ENCODE peak calls at places on chromosome 13, in seven cellular contexts. M is dorsolateral prefrontal cortex, J is foreskin fibroblast, F is SK-N-SH, Z is Caco-2, H is thoracic aorta, E is cardiac fibroblast. D is an unnamed sample.

GRCh38 chr13:27273658-27274425 is 3.2 kb downstream of the RASL11A start:
- DNase-seq in M (no peak), J (peak), F (no peak), Z (no peak), H (peak), E (peak), D (no peak)

GRCh38 chr13:59542303-59542702 is 621.4 kb downstream of the DIAPH3 start:
- DNase-seq in M (no peak), J (no peak), F (no peak), Z (no peak), H (no peak), E (no peak), D (no peak)

GRCh38 chr13:75963318-75963717 is 327.2 kb downstream of the LMO7 start:
- DNase-seq in M (no peak), J (no peak), F (no peak), Z (no peak), H (no peak), E (peak), D (no peak)

GRCh38 chr13:112079696-112080095 is 12.7 kb downstream of the SOX1 start:
- DNase-seq in M (no peak), J (no peak), F (no peak), Z (no peak), H (no peak), E (peak), D (no peak)

GRCh38 chr13:75250526-75251183 is 231.3 kb downstream of the TBC1D4 start:
- DNase-seq in M (no peak), J (peak), F (no peak), Z (no peak), H (no peak), E (peak), D (no peak)

GRCh38 chr13:24225930-24226329 is 65.4 kb downstream of the SPATA13 start:
- DNase-seq in M (no peak), J (no peak), F (no peak), Z (no peak), H (no peak), E (no peak), D (no peak)

GRCh38 chr13:110338441-110339101 is 31.5 kb downstream of the COL4A2 start:
- DNase-seq in M (no peak), J (peak), F (no peak), Z (no peak), H (no peak), E (peak), D (no peak)

GRCh38 chr13:105763851-105764250 is 771.6 kb downstream of the EFNB2 start:
- DNase-seq in M (no peak), J (no peak), F (no peak), Z (no peak), H (no peak), E (no peak), D (peak)

GRCh38 chr13:75514080-75515040 is 23.3 kb downstream of the COMMD6 start:
- DNase-seq in M (no peak), J (no peak), F (no peak), Z (no peak), H (no peak), E (peak), D (no peak)

GRCh38 chr13:36101157-36101556 is 30.0 kb downstream of the DCLK1 start:
- DNase-seq in M (no peak), J (no peak), F (peak), Z (no peak), H (no peak), E (no peak), D (no peak)

GRCh38 chr13:27354379-27354778 is 70.0 kb upstream of the GTF3A start:
- DNase-seq in M (no peak), J (peak), F (no peak), Z (no peak), H (no peak), E (peak), D (no peak)

GRCh38 chr13:111216166-111216960 is 101.3 kb downstream of the ARHGEF7 start:
- DNase-seq in M (peak), J (no peak), F (peak), Z (peak), H (no peak), E (no peak), D (no peak)

GRCh38 chr13:43464578-43465264 is 322.1 kb downstream of the ENOX1 start:
- DNase-seq in M (no peak), J (no peak), F (no peak), Z (no peak), H (no peak), E (no peak), D (no peak)

GRCh38 chr13:27549406-27549981 is 70.8 kb downstream of the LNX2 start:
- DNase-seq in M (no peak), J (no peak), F (no peak), Z (no peak), H (no peak), E (no peak), D (no peak)

GRCh38 chr13:112760440-112760839 is 70.6 kb downstream of the ATP11A start:
- DNase-seq in M (no peak), J (peak), F (no peak), Z (no peak), H (no peak), E (peak), D (no peak)

GRCh38 chr13:92657565-92657964 is 569.0 kb upstream of the GPC6 start:
- DNase-seq in M (no peak), J (no peak), F (no peak), Z (no peak), H (no peak), E (peak), D (no peak)

GRCh38 chr13:29266261-29266660 is 329.2 kb downstream of the SLC7A1 start:
- DNase-seq in M (no peak), J (no peak), F (no peak), Z (no peak), H (no peak), E (no peak), D (no peak)

GRCh38 chr13:37413161-37413560 is 185.4 kb downstream of the POSTN start:
- DNase-seq in M (no peak), J (no peak), F (no peak), Z (no peak), H (no peak), E (no peak), D (no peak)

GRCh38 chr13:26872444-26873173 is 112.0 kb upstream of the GPR12 start:
- DNase-seq in M (peak), J (peak), F (peak), Z (peak), H (no peak), E (peak), D (no peak)

GRCh38 chr13:111911754-111912452 is 155.0 kb upstream of the SOX1 start:
- DNase-seq in M (no peak), J (no peak), F (no peak), Z (no peak), H (no peak), E (no peak), D (no peak)

GRCh38 chr13:101307181-101307701 is 109.1 kb downstream of the NALCN start:
- DNase-seq in M (no peak), J (peak), F (no peak), Z (no peak), H (no peak), E (peak), D (no peak)

GRCh38 chr13:74883834-74884233 is 598.1 kb downstream of the TBC1D4 start:
- DNase-seq in M (no peak), J (no peak), F (no peak), Z (no peak), H (no peak), E (peak), D (no peak)

GRCh38 chr13:94413545-94413944 is 65.9 kb downstream of the DCT start:
- DNase-seq in M (no peak), J (no peak), F (no peak), Z (no peak), H (no peak), E (no peak), D (no peak)

GRCh38 chr13:101346942-101347728 is 69.2 kb downstream of the NALCN start:
- DNase-seq in M (no peak), J (peak), F (no peak), Z (no peak), H (no peak), E (peak), D (no peak)

GRCh38 chr13:91520952-91521351 is 122.5 kb downstream of the GPC5 start:
- DNase-seq in M (no peak), J (no peak), F (no peak), Z (no peak), H (no peak), E (no peak), D (no peak)

GRCh38 chr13:24233351-24233901 is 72.9 kb downstream of the SPATA13 start:
- DNase-seq in M (no peak), J (no peak), F (no peak), Z (no peak), H (no peak), E (peak), D (no peak)

GRCh38 chr13:95355491-95355890 is 54.2 kb upstream of the ABCC4 start:
- DNase-seq in M (no peak), J (peak), F (no peak), Z (no peak), H (no peak), E (peak), D (no peak)

GRCh38 chr13:34886476-34886875 is 55.6 kb upstream of the NBEA start:
- DNase-seq in M (no peak), J (no peak), F (no peak), Z (no peak), H (no peak), E (no peak), D (no peak)

GRCh38 chr13:50365683-50366391 is 350.6 kb downstream of the KCNRG start:
- DNase-seq in M (no peak), J (no peak), F (no peak), Z (no peak), H (no peak), E (no peak), D (peak)

GRCh38 chr13:109989686-109990085 is 203.3 kb upstream of the IRS2 start:
- DNase-seq in M (no peak), J (no peak), F (no peak), Z (no peak), H (no peak), E (peak), D (no peak)

GRCh38 chr13:18943273-18943672 is 238.4 kb downstream of the TUBA3C start:
- DNase-seq in M (no peak), J (no peak), F (no peak), Z (no peak), H (no peak), E (no peak), D (no peak)

GRCh38 chr13:110156186-110157065 is 150.5 kb downstream of the COL4A1 start:
- DNase-seq in M (no peak), J (no peak), F (no peak), Z (no peak), H (no peak), E (peak), D (no peak)

GRCh38 chr13:52159159-52159982 is at the start of gene NEK3:
- DNase-seq in M (peak), J (peak), F (peak), Z (peak), H (peak), E (peak), D (no peak)

GRCh38 chr13:65677906-65678305 is 1552.2 kb downstream of the PCDH9 start:
- DNase-seq in M (no peak), J (peak), F (no peak), Z (no peak), H (no peak), E (peak), D (no peak)

GRCh38 chr13:94433055-94433947 is 46.2 kb downstream of the DCT start:
- DNase-seq in M (no peak), J (no peak), F (no peak), Z (peak), H (no peak), E (peak), D (no peak)

GRCh38 chr13:25687622-25688225 is 315.9 kb downstream of the ATP8A2 start:
- DNase-seq in M (no peak), J (no peak), F (no peak), Z (no peak), H (no peak), E (peak), D (no peak)

GRCh38 chr13:79451500-79451962 is 29.4 kb upstream of the NDFIP2 start:
- DNase-seq in M (peak), J (peak), F (peak), Z (no peak), H (no peak), E (peak), D (peak)

GRCh38 chr13:98142427-98143156 is at the start of gene FARP1:
- DNase-seq in M (peak), J (peak), F (peak), Z (peak), H (no peak), E (peak), D (no peak)
- TF ChIP-seq CTCF in M (no peak), J (no peak), F (no peak), Z (no peak), H (no peak), E (no peak), D (no peak)

GRCh38 chr13:48411281-48412099 is 1.4 kb downstream of the LPAR6 start:
- DNase-seq in M (no peak), J (no peak), F (no peak), Z (no peak), H (no peak), E (no peak), D (no peak)
- H3K4me3 ChIP-seq in M (peak), J (peak), F (no peak), Z (no peak), H (peak), E (peak), D (peak)

DNA sequence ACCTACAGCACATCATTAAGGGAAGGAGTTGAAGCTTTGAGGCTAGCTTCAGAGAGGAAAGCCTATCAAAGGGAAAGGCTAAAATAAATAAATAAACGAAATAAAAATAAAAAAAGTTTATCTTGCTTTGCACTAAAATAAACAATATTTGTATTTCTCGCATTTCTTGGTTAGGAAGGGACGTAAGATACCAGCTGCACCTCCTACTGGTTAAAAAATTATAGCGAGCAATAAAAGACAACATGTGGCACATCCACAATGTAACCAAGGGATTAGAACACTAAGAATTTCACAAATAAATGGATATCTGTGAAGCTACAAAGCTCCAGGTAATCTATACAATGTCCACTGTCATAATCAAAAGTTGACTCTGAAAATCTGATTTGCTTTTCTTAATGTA is 194.5 kb downstream of the DACH1 start:
- DNase-seq in M (no peak), J (no peak), F (peak), Z (no peak), H (no peak), E (peak), D (no peak)
- TF ChIP-seq CTCF in M (no peak), J (no peak), F (peak), Z (peak), H (no peak), E (peak), D (peak)

DNA sequence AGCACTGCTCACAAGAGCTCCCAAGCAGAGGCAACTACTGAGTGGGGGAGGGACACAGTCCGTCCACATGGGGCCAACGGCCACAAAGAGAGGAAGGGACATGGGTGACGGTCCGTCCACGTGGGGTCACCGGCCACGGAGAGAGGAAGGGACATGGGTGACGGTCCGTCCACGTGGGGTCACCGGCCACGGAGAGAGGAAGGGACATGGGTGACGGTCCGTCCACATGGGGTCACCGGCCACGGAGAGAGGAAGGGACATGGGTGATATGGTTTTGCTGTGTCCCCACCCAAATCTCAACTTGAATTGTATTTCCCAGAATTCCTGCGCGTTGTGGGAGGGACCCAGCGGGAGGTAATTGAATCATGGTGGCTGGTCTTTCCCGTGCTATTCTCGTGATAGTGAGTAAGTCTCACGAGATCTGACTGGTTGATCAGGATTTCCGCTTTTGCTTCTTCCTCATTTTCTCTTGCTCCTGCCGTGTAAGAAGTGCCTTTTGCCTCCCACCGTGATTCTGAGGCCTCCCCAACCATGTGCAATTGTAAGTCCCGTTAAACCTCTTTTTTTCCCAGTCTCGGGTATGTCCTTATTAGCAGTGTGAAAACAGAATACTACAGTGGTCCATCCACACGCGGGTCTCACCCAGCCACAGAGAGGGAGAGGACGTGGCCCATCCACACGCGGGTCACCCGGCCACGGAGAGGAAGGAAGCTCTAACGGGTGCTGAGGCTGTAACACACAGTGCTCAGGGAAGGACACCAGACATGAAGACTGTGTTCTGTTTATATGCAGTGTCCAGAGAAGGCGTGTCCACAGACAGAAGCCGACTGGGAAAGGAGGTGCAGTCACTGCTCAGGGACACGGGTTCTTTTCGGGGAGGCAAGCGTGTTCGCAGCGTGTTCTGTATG is 48.5 kb downstream of the GAS6 start:
- DNase-seq in M (no peak), J (no peak), F (no peak), Z (no peak), H (no peak), E (no peak), D (no peak)
- H3K4me3 ChIP-seq in M (no peak), J (no peak), F (no peak), Z (no peak), H (peak), E (no peak), D (no peak)

GRCh38 chr13:40564342-40564997 is 102.0 kb downstream of the FOXO1 start:
- DNase-seq in M (no peak), J (no peak), F (no peak), Z (no peak), H (no peak), E (peak), D (no peak)
- TF ChIP-seq CTCF in M (no peak), J (no peak), F (peak), Z (no peak), H (no peak), E (peak), D (no peak)

DNA sequence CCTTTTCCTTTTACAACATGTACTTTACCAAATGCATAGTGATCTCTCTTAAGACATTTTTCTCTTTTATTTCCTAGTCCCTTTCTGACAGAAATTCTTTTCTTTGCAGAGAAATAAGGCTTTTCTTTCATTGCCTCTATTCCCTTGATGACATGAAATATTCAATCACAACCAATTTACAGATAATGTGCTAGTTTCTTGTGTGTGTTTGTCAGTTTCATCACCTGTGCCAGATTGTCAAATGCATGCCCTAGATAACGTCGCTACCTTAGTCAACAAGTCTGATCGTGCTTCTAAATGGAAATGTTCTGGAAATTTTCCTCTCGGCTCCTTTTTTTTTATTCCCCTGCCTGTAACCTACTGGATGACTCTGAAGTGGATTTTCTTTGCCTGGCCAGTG is 478.1 kb downstream of the KLF5 start:
- DNase-seq in M (no peak), J (no peak), F (no peak), Z (no peak), H (no peak), E (no peak), D (no peak)
- H3K4me3 ChIP-seq in M (no peak), J (no peak), F (no peak), Z (no peak), H (no peak), E (no peak), D (no peak)

D was measured in epithelial cell of proximal tubule.